ENCODE peak calls at places on chromosomes 13 and 19, in eight cellular contexts. S is anterior cingulate cortex; M is heart right ventricle; P is smooth muscle cell of the brain vasculature; U is mesothelial cell of epicardium; W is left ventricle myocardium inferior; B is CD4-positive, alpha-beta T cell; F is lower leg skin. I is an unnamed sample.

GRCh38 chr19:29139227-29139626 is 73.7 kb downstream of the UQCRFS1 start:
- DNase-seq in S (no peak), M (no peak), P (no peak), U (no peak), W (no peak), B (no peak), F (no peak), I (no peak)

GRCh38 chr13:30850204-30850866 is 55.7 kb upstream of the MEDAG start:
- DNase-seq in S (no peak), M (no peak), P (no peak), U (no peak), W (no peak), B (no peak), F (no peak), I (no peak)

GRCh38 chr19:39405261-39405912 is 1.3 kb upstream of the ZFP36 start:
- DNase-seq in S (no peak), M (no peak), P (no peak), U (no peak), W (no peak), B (no peak), F (no peak), I (no peak)

GRCh38 chr13:22517544-22517943 is 663.2 kb upstream of the SGCG start:
- DNase-seq in S (no peak), M (no peak), P (no peak), U (no peak), W (no peak), B (no peak), F (no peak), I (no peak)

GRCh38 chr19:18345296-18345695 is 4.9 kb downstream of the PGPEP1 start:
- DNase-seq in S (no peak), M (no peak), P (no peak), U (no peak), W (no peak), B (no peak), F (no peak), I (no peak)

GRCh38 chr13:111177081-111177711 is 62.1 kb downstream of the ARHGEF7 start:
- DNase-seq in S (peak), M (peak), P (peak), U (no peak), W (peak), B (peak), F (peak), I (peak)

GRCh38 chr13:109565877-109566276 is 220.5 kb downstream of the IRS2 start:
- DNase-seq in S (no peak), M (no peak), P (no peak), U (no peak), W (no peak), B (no peak), F (no peak), I (no peak)

GRCh38 chr13:76481738-76482137 is 404.5 kb downstream of the KCTD12 start:
- DNase-seq in S (no peak), M (no peak), P (no peak), U (no peak), W (no peak), B (no peak), F (no peak), I (no peak)

GRCh38 chr19:31392514-31392913 is 43.3 kb upstream of the TSHZ3 start:
- DNase-seq in S (no peak), M (no peak), P (no peak), U (no peak), W (no peak), B (no peak), F (no peak), I (no peak)

GRCh38 chr13:50248537-50249521 is 233.6 kb downstream of the KCNRG start:
- DNase-seq in S (no peak), M (no peak), P (no peak), U (no peak), W (no peak), B (no peak), F (no peak), I (no peak)

GRCh38 chr13:49457221-49457620 is 13.1 kb downstream of the SETDB2 start:
- DNase-seq in S (no peak), M (no peak), P (no peak), U (no peak), W (no peak), B (no peak), F (no peak), I (no peak)

GRCh38 chr13:94254737-94255136 is 224.7 kb downstream of the DCT start:
- DNase-seq in S (no peak), M (no peak), P (no peak), U (no peak), W (no peak), B (no peak), F (no peak), I (no peak)

GRCh38 chr19:18284710-18285430 is 3.4 kb upstream of the JUND start:
- DNase-seq in S (no peak), M (no peak), P (no peak), U (no peak), W (no peak), B (no peak), F (no peak), I (no peak)

I was measured in tibial artery.